ENCODE peak calls at places on chromosomes 13 and 19, in ten cellular contexts. E, Q, X, I, O, T, M, W, B and R are unnamed samples.

GRCh38 chr19:18418725-18419194 is 438 bp upstream of the SSBP4 start:
- DNase-seq in W (peak; percentile 61), T (peak; percentile 59), I (peak; percentile 81), Q (peak; percentile 93), E (no peak), X (no peak), O (peak; percentile 35), M (no peak), B (no peak), R (no peak)

GRCh38 chr13:32142956-32143375 is 111.4 kb downstream of the FRY start:
- DNase-seq in X (no peak), T (peak; percentile 84), E (no peak), Q (no peak), B (no peak), W (peak; percentile 23), I (no peak), M (no peak), O (no peak), R (no peak)

GRCh38 chr19:4730740-4731171 is 7.1 kb upstream of the DPP9 start:
- DNase-seq in Q (no peak), W (no peak), E (peak; percentile 52), B (peak; percentile 36), I (no peak), O (peak; percentile 54), M (no peak), T (peak; percentile 31), X (no peak), R (peak; percentile 54)

GRCh38 chr13:114309806-114310410 is 4.4 kb upstream of the CHAMP1 start:
- DNase-seq in I (no peak), B (no peak), W (no peak), E (no peak), Q (no peak), X (no peak), M (no peak), O (no peak), T (no peak), R (no peak)

GRCh38 chr13:113938246-113938645 is 35.6 kb downstream of the C13orf46 start:
- DNase-seq in X (no peak), M (no peak), I (no peak), E (no peak), B (no peak), O (no peak), Q (no peak), W (peak; percentile 32), T (no peak), R (no peak)

GRCh38 chr19:8212212-8212611 is 3.0 kb downstream of the CERS4 start:
- DNase-seq in I (no peak), W (no peak), Q (no peak), O (no peak), M (no peak), X (no peak), T (no peak), E (no peak), B (no peak), R (no peak)

GRCh38 chr19:10553943-10554381 is 10.3 kb downstream of the ATG4D start:
- DNase-seq in I (no peak), B (no peak), T (no peak), M (no peak), Q (no peak), W (no peak), E (no peak), O (peak; percentile 35), X (peak; percentile 29), R (peak; percentile 73)

GRCh38 chr13:42574011-42574410 is at the start of gene TNFSF11:
- DNase-seq in T (no peak), O (no peak), B (no peak), Q (no peak), M (no peak), W (no peak), E (no peak), I (no peak), X (no peak), R (no peak)

GRCh38 chr13:72530471-72530870 is 197.0 kb downstream of the MZT1 start:
- DNase-seq in T (peak; percentile 39), M (no peak), X (no peak), W (no peak), E (no peak), B (no peak), I (no peak), O (no peak), Q (no peak), R (no peak)